ENCODE peak calls at places on chromosomes 12 and 14, in five cellular contexts. B is GM12878, Q is uterus, U is hepatocyte, D is mesendoderm. G is an unnamed sample.

GRCh38 chr12:42450248-42450647 is 124.3 kb downstream of the PPHLN1 start:
- DNase-seq in B (no peak), Q (no peak), U (no peak), D (no peak), G (no peak)

GRCh38 chr12:101746661-101747060 is 7.4 kb upstream of the SYCP3 start:
- DNase-seq in B (no peak), Q (no peak), U (no peak), D (no peak), G (no peak)

GRCh38 chr12:118840399-118840798 is 140.9 kb upstream of the SRRM4 start:
- DNase-seq in B (no peak), Q (no peak), U (no peak), D (peak), G (no peak)

GRCh38 chr12:17527021-17527420 is 563.0 kb downstream of the RERGL start:
- DNase-seq in B (no peak), Q (no peak), U (no peak), D (peak), G (no peak)

GRCh38 chr14:85415015-85415712 is 114.8 kb upstream of the FLRT2 start:
- DNase-seq in B (no peak), Q (peak), U (peak), D (peak), G (peak)

GRCh38 chr12:30191701-30192455 is 408.1 kb upstream of the TMTC1 start:
- DNase-seq in B (no peak), Q (no peak), U (no peak), D (no peak), G (no peak)

GRCh38 chr12:78641837-78642423 is 222.6 kb upstream of the SYT1 start:
- DNase-seq in B (no peak), Q (no peak), U (no peak), D (peak), G (no peak)

GRCh38 chr12:65019696-65020095 is 101.4 kb downstream of the WIF1 start:
- DNase-seq in B (no peak), Q (no peak), U (no peak), D (no peak), G (no peak)

GRCh38 chr12:83823386-83824045 is 1089.1 kb downstream of the SLC6A15 start:
- DNase-seq in B (no peak), Q (no peak), U (peak), D (peak), G (peak)

GRCh38 chr12:104182621-104183378 is 32.8 kb upstream of the TXNRD1 start:
- DNase-seq in B (no peak), Q (no peak), U (no peak), D (no peak), G (no peak)

GRCh38 chr12:90938451-90938850 is 16.5 kb downstream of the CCER1 start:
- DNase-seq in B (no peak), Q (no peak), U (peak), D (peak), G (no peak)

GRCh38 chr12:12399906-12400305 is 43.0 kb downstream of the BORCS5 start:
- DNase-seq in B (no peak), Q (no peak), U (no peak), D (no peak), G (no peak)

GRCh38 chr12:58104443-58104842 is 163.1 kb downstream of the ATP23 start:
- DNase-seq in B (no peak), Q (no peak), U (no peak), D (no peak), G (no peak)

GRCh38 chr12:58105225-58106119 is 164.1 kb downstream of the ATP23 start:
- DNase-seq in B (no peak), Q (no peak), U (no peak), D (peak), G (no peak)

DNA sequence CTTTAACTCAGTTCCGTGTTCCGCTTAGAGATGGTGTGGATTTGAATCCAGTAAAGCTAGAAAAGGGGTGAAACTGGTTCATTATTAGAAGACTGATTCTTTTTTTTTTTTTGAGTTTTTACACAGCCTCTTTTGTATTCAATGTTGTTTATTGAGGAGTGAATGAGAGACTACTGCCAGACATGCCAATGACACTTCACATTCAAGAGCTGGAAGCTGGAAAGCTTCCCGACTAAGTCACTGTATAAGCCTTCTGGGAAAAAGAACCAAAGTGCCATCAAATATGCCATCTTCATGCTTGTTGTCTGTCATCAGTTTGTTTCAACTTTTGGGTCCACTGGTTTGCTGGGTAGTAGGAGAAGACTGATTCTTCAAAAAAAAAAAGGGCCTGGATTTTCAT is 164.8 kb downstream of the ATP23 start:
- DNase-seq in B (no peak), Q (no peak), U (no peak), D (no peak), G (no peak)
- H3K27ac ChIP-seq in B (no peak), Q (no peak), U (no peak), D (no peak), G (no peak)

GRCh38 chr12:77228376-77228775 is 163.0 kb upstream of the E2F7 start:
- DNase-seq in B (no peak), Q (no peak), U (no peak), D (peak), G (no peak)

GRCh38 chr12:77231548-77231947 is 166.2 kb upstream of the E2F7 start:
- DNase-seq in B (no peak), Q (peak), U (peak), D (no peak), G (peak)

GRCh38 chr12:77226398-77226797 is 161.0 kb upstream of the E2F7 start:
- DNase-seq in B (no peak), Q (no peak), U (no peak), D (no peak), G (no peak)

GRCh38 chr12:77232045-77232444 is 166.7 kb upstream of the E2F7 start:
- DNase-seq in B (no peak), Q (peak), U (peak), D (no peak), G (no peak)

DNA sequence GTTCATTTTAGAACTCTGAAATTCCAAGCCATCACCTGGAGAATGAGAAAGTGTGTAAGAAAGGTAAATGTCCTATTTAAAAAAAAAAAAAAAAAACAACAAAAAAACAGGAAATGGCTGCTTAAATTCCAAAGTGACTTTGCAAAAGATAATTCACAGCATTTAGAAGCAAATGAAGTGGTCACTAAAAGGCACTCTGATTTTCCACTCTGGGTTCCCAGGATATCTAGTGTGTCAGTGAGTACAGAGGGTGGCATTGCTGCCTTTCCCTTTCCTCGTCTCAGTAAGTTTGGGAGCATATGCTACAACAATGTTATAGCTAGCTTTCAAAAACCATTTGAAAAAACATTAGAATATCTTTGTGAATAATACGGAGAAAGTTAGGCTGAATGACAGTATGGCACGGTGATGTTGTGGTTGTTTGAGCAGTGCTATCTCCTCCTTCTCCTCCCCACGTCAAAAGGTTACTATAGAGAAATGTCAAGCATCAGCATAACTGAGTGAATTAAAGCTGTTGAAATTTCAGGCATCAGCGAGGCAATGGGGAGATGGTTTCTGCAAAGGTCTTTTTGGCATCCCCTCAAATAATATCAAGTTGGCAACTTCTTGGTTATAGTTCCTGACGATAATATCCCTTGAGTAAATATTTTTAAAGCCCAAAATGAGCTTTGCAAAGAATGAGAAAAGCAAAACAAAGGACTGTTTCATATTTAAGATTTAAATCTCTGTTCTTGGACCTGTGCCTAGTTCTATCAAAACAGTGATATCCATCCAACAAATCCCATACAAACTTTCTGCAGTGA is 164.5 kb upstream of the E2F7 start:
- DNase-seq in B (no peak), Q (no peak), U (no peak), D (peak), G (no peak)
- H3K27ac ChIP-seq in B (no peak), Q (no peak), U (no peak), D (no peak), G (no peak)

GRCh38 chr14:92471919-92472318 is 41.7 kb upstream of the RIN3 start:
- DNase-seq in B (no peak), Q (no peak), U (peak), D (peak), G (peak)
- H3K27ac ChIP-seq in B (no peak), Q (no peak), U (peak), D (no peak), G (no peak)

DNA sequence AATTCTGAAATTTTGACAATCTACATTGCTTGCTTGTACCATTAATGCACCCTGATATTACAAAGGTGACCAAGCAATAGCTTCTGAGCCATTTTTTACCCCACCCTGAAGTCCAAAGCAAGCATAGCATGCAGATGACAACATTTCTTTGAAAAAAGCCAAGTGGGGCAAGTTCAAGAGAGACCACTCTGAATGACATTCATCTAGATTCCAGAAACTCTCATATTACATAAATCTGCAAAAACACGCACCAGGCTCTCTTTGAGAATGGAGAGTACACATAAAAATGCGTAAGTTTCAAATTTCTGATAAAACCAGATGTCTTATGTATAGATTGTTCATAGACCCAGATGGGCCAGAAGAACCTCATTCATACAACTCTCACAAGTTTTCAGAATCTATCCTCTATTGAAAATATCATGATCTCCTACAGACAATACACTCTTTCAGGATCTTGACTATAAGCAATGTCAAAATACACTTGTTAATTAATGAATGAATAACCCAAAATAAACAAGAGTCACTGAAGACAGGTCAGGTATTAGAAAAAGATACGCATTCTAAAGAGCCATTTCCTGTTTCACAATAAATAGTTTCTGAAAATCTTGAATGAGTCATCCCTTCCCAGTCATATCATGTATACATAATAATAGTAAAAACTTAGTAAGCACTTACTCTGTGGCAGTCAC is 72.2 kb downstream of the PPP2R5E start:
- DNase-seq in B (peak), Q (no peak), U (peak), D (no peak), G (no peak)
- H3K27ac ChIP-seq in B (peak), Q (no peak), U (peak), D (no peak), G (peak)

GRCh38 chr12:114397978-114398881 is 7.7 kb downstream of the TBX5 start:
- DNase-seq in B (no peak), Q (no peak), U (no peak), D (peak), G (no peak)
- H3K27ac ChIP-seq in B (no peak), Q (no peak), U (peak), D (no peak), G (no peak)

GRCh38 chr12:57609091-57609780 is 2.0 kb upstream of the ARHGEF25 start:
- DNase-seq in B (no peak), Q (peak), U (no peak), D (peak), G (no peak)
- H3K27ac ChIP-seq in B (no peak), Q (peak), U (no peak), D (no peak), G (peak)

GRCh38 chr12:2608608-2608945 is 186.2 kb upstream of the FKBP4 start:
- DNase-seq in B (no peak), Q (no peak), U (no peak), D (no peak), G (no peak)

GRCh38 chr12:2609020-2609419 is 185.8 kb upstream of the FKBP4 start:
- DNase-seq in B (no peak), Q (no peak), U (no peak), D (no peak), G (no peak)

GRCh38 chr12:2607881-2608607 is 186.7 kb upstream of the FKBP4 start:
- DNase-seq in B (no peak), Q (no peak), U (no peak), D (no peak), G (no peak)

GRCh38 chr12:2605301-2605700 is 189.5 kb upstream of the FKBP4 start:
- DNase-seq in B (no peak), Q (no peak), U (no peak), D (no peak), G (no peak)

DNA sequence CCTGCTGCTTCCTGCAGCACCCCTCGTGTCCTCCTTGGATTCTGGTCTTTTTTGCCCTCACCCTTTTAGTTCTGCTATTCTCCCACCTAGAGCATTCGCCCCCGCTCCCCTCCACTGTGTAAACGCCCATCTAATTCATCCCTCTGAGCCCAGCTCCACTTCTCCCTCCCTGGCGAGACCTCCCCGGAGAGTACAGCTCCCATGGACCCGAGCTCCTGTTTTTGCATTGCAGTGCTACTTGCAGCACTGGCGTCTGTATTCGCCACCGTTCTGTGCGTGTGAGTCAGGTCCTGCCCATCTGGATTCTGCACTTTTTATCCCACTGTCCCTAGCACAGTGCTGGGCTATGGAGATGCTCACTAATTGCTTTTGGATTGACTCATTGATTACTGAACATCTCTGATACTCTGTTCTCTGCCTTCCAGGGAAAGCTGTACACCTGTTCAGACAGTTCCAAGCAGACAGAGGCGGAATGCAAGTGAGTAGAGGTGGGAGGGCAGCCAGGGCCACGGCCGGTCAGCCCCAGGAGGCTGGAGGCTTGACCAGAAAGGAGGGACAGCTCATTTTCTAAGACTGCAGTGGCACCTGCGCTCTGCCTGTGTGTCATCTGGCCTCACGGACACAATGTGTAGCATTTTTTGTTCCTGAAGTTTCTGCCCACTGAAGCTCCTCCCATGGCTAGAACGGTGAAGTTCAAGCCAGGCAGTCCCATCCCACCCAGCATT is 188.4 kb upstream of the FKBP4 start:
- DNase-seq in B (no peak), Q (no peak), U (no peak), D (no peak), G (no peak)
- H3K27ac ChIP-seq in B (no peak), Q (no peak), U (no peak), D (no peak), G (no peak)

DNA sequence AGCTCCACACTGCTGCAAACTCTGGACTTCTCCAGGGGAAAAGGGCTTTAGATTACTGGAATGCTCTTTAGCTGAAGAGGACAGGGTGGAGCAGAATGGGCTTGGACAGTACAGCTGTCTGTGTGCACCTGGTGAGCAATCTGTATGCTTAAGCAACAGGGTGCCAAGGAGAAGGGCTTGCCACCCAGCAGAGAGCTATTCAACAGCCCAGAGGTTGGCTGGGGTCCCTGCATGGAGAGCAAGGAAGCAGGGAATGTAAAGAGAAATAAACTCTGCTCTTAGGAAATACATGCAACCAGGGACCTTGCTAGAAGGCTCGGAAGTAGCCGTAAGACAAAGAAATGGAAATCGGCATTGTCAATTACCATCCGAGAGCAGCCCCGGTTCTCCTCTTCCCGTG is 53.0 kb upstream of the CORO1C start:
- DNase-seq in B (no peak), Q (no peak), U (no peak), D (no peak), G (no peak)
- H3K27ac ChIP-seq in B (no peak), Q (peak), U (peak), D (no peak), G (no peak)

DNA sequence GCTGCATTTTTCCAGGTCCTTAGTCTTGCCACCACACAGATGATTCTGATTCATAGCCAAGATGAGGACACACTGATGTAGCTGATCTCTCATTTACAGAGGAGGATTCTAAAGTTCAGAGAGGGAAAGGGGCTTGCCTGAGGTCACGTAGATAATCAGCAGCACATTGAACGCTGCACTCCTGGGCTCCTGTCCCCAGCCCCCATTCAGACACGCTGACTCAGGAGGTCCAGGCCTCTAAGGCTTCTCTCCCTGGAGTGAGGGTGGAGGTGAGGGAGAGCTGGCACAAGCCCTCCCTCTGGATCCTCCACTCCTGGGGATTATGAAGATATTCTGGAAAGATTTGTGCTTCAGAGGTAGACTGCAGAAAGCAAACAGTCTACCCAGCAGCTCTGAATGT is 10.3 kb downstream of the NFATC4 start:
- DNase-seq in B (no peak), Q (no peak), U (no peak), D (no peak), G (no peak)
- H3K27ac ChIP-seq in B (no peak), Q (no peak), U (no peak), D (no peak), G (no peak)